ENCODE peak calls at places on chromosome 14, in nine cellular contexts. Y, W, V, Q, L, R, F, U and I are unnamed samples.
A peak's percentile ranks its signal among the peaks of the same experiment; 100 is the strongest.

GRCh38 chr14:66709292-66709691 is 201.3 kb downstream of the GPHN start:
- DNase-seq in L (no peak), V (no peak), F (peak; percentile 1), Q (no peak), W (no peak), R (no peak), U (no peak), Y (no peak), I (peak; percentile 14)

GRCh38 chr14:94164685-94165431 is 9.3 kb upstream of the PPP4R4 start:
- DNase-seq in F (no peak), V (no peak), U (peak; percentile 81), Q (no peak), Y (no peak), R (no peak), L (no peak), W (no peak), I (no peak)

GRCh38 chr14:90755661-90756304 is 60.4 kb downstream of the TTC7B start:
- DNase-seq in L (no peak), U (no peak), W (no peak), V (no peak), Q (no peak), F (no peak), R (no peak), Y (no peak), I (no peak)

GRCh38 chr14:100765296-100765695 is 38.6 kb downstream of the DLK1 start:
- DNase-seq in Y (no peak), Q (no peak), L (no peak), U (no peak), F (no peak), R (no peak), V (no peak), W (peak; percentile 28), I (no peak)

GRCh38 chr14:24297190-24297964 is 2.2 kb downstream of the DHRS1 start:
- DNase-seq in Y (no peak), W (no peak), L (no peak), U (peak; percentile 49), F (no peak), R (no peak), V (peak; percentile 66), Q (no peak), I (no peak)

GRCh38 chr14:68715032-68715924 is 77.6 kb downstream of the ZFP36L1 start:
- DNase-seq in Q (no peak), W (no peak), F (no peak), U (no peak), Y (no peak), V (no peak), R (no peak), L (no peak), I (no peak)

GRCh38 chr14:61706096-61706690 is 10.9 kb downstream of the HIF1A start:
- DNase-seq in V (no peak), L (no peak), F (no peak), Q (no peak), R (no peak), W (no peak), Y (no peak), U (no peak), I (no peak)

GRCh38 chr14:104141621-104142091 is 3.3 kb downstream of the KIF26A start:
- DNase-seq in Q (no peak), L (no peak), Y (no peak), V (no peak), F (no peak), W (peak; percentile 43), R (no peak), U (no peak), I (no peak)

GRCh38 chr14:91873476-91874265 is 6.3 kb upstream of the TC2N start:
- DNase-seq in U (no peak), Q (no peak), V (peak; percentile 65), W (no peak), L (no peak), Y (no peak), F (no peak), R (peak; percentile 45), I (no peak)

GRCh38 chr14:68416156-68416555 is 376.7 kb downstream of the ZFP36L1 start:
- DNase-seq in V (no peak), R (no peak), L (no peak), Q (no peak), U (no peak), F (no peak), Y (no peak), W (no peak), I (no peak)

GRCh38 chr14:101362529-101363260 is 198.6 kb upstream of the DIO3 start:
- DNase-seq in F (no peak), Q (no peak), V (no peak), U (no peak), L (no peak), R (no peak), Y (no peak), W (no peak), I (no peak)